ENCODE peak calls at places on chromosome 20, in nine cellular contexts. A is left ventricle myocardium inferior, G is astrocyte of the cerebellum, X is cardiac fibroblast, O is Caco-2, Q is uterus, D is heart left ventricle, Z is fibroblast of the aortic adventitia, V is psoas muscle. C is an unnamed sample.

GRCh38 chr20:49179368-49180277 is 8.5 kb downstream of the STAU1 start:
- DNase-seq in A (no peak), G (no peak), X (no peak), O (no peak), Q (no peak), D (no peak), Z (no peak), V (no peak), C (no peak)

GRCh38 chr20:62133051-62133845 is 9.9 kb downstream of the PSMA7 start:
- DNase-seq in A (peak; percentile 48), G (no peak), X (peak; percentile 22), O (no peak), Q (no peak), D (peak; percentile 59), Z (no peak), V (peak; percentile 64), C (peak; percentile 44)

GRCh38 chr20:57326667-57327455 is 2.7 kb upstream of the SPO11 start:
- DNase-seq in A (no peak), G (no peak), X (no peak), O (peak; percentile 97), Q (no peak), D (no peak), Z (no peak), V (no peak), C (no peak)

GRCh38 chr20:53832499-53832898 is 237.9 kb downstream of the BCAS1 start:
- DNase-seq in A (no peak), G (no peak), X (no peak), O (no peak), Q (no peak), D (no peak), Z (no peak), V (no peak), C (no peak)

GRCh38 chr20:3628502-3629314 is 34.5 kb downstream of the GFRA4 start:
- DNase-seq in A (no peak), G (no peak), X (no peak), O (peak; percentile 13), Q (no peak), D (no peak), Z (no peak), V (no peak), C (no peak)

GRCh38 chr20:44370639-44371218 is 15.2 kb downstream of the HNF4A start:
- DNase-seq in A (no peak), G (no peak), X (no peak), O (peak; percentile 98), Q (no peak), D (no peak), Z (no peak), V (no peak), C (peak; percentile 10)

GRCh38 chr20:32511358-32512046 is 73.6 kb downstream of the NOL4L start:
- DNase-seq in A (no peak), G (no peak), X (no peak), O (no peak), Q (no peak), D (no peak), Z (no peak), V (no peak), C (no peak)

GRCh38 chr20:3846378-3846739 is 275 bp upstream of the MAVS start:
- DNase-seq in A (no peak), G (peak; percentile 18), X (no peak), O (no peak), Q (peak; percentile 90), D (peak; percentile 46), Z (no peak), V (peak; percentile 71), C (no peak)

GRCh38 chr20:46401478-46401860 is 4.9 kb downstream of the ELMO2 start:
- DNase-seq in A (no peak), G (no peak), X (no peak), O (no peak), Q (no peak), D (no peak), Z (no peak), V (no peak), C (no peak)

GRCh38 chr20:34260208-34260942 is 19.2 kb downstream of the ASIP start:
- DNase-seq in A (no peak), G (no peak), X (no peak), O (no peak), Q (no peak), D (no peak), Z (no peak), V (no peak), C (no peak)

GRCh38 chr20:4267242-4267641 is 251.9 kb upstream of the RNF24 start:
- DNase-seq in A (no peak), G (no peak), X (no peak), O (no peak), Q (no peak), D (no peak), Z (no peak), V (no peak), C (no peak)

GRCh38 chr20:62536731-62537401 is 61.1 kb upstream of the GATA5 start:
- DNase-seq in A (peak; percentile 48), G (no peak), X (no peak), O (no peak), Q (peak; percentile 33), D (no peak), Z (no peak), V (peak; percentile 92), C (peak; percentile 2)

GRCh38 chr20:38164069-38164468 is 1.0 kb downstream of the TGM2 start:
- DNase-seq in A (no peak), G (no peak), X (no peak), O (no peak), Q (no peak), D (no peak), Z (no peak), V (no peak), C (no peak)

GRCh38 chr20:37651932-37652331 is 41.9 kb upstream of the CTNNBL1 start:
- DNase-seq in A (peak; percentile 29), G (no peak), X (peak; percentile 15), O (peak; percentile 59), Q (no peak), D (peak; percentile 37), Z (peak; percentile 18), V (peak; percentile 65), C (peak; percentile 31)

GRCh38 chr20:34012330-34012729 is 18.6 kb downstream of the RALY start:
- DNase-seq in A (no peak), G (no peak), X (no peak), O (no peak), Q (no peak), D (no peak), Z (no peak), V (no peak), C (no peak)

GRCh38 chr20:15951711-15952110 is 621.5 kb downstream of the KIF16B start:
- DNase-seq in A (no peak), G (no peak), X (no peak), O (no peak), Q (no peak), D (no peak), Z (no peak), V (no peak), C (peak; percentile 1)

GRCh38 chr20:41526327-41526726 is 91.8 kb downstream of the CHD6 start:
- DNase-seq in A (no peak), G (no peak), X (no peak), O (no peak), Q (no peak), D (no peak), Z (peak; percentile 10), V (no peak), C (no peak)

GRCh38 chr20:21388566-21388965 is 8.8 kb downstream of the NKX2-4 start:
- DNase-seq in A (no peak), G (no peak), X (no peak), O (no peak), Q (no peak), D (no peak), Z (no peak), V (no peak), C (no peak)

GRCh38 chr20:38143238-38143645 is 21.8 kb downstream of the TGM2 start:
- DNase-seq in A (no peak), G (no peak), X (no peak), O (peak; percentile 98), Q (no peak), D (no peak), Z (no peak), V (no peak), C (no peak)

GRCh38 chr20:43868091-43868490 is 46.6 kb upstream of the TOX2 start:
- DNase-seq in A (no peak), G (no peak), X (no peak), O (no peak), Q (no peak), D (no peak), Z (no peak), V (no peak), C (no peak)

GRCh38 chr20:23224806-23225205 is 125.8 kb upstream of the NXT1 start:
- DNase-seq in A (no peak), G (no peak), X (no peak), O (no peak), Q (no peak), D (no peak), Z (no peak), V (no peak), C (no peak)
- TF ChIP-seq CTCF in A (no peak), G (no peak), X (no peak), O (no peak), Q (no peak), D (no peak), Z (peak; percentile 11), V (no peak), C (no peak)

DNA sequence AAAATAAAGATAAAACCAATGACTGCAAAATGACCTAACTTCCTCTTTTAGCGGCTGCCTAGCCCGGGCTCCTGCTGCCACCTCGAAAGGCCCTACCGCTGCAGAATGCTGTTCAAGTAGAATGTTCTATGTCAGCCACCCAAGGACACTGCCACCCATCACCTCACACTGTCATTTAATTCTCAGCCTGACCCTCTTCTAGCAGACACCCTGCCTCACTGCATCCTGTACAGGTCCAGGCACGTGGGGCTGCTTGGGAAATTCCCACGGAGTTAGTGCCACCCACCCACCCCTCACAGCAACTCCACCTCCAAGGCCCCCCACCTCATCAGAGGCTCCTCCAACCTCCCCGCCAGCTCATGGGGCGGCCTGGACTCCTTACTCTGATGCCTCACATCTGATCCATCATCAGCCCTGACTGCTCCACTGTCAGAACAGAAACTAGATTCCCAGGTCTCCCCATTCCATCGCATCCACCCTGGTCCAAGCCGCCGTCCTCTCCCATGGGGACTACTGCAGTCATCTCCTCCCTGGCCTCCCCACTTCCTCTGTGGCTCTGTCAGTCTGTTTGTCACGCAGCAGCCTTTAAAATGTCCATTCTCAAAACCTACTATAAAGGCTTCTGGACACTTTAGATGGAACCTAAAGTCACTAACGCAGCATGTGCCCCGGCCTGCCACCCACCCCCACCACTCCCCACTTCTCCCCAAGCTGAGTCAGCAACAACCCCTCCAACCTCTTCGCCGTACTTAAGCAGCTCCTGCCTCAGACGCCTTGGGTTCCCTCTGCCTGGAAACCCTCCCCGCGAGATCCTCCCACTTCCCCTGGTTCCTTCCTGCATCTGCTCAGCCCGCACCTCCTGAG is 17.0 kb downstream of the NFATC2 start:
- DNase-seq in A (no peak), G (no peak), X (no peak), O (no peak), Q (no peak), D (peak; percentile 39), Z (no peak), V (no peak), C (no peak)
- H3K4me3 ChIP-seq in A (peak overlapping the region; percentile 32), G (no peak overlapping the region), X (no peak overlapping the region), O (no peak overlapping the region), Q (no peak overlapping the region), D (no peak overlapping the region), Z (no peak overlapping the region), V (peak overlapping the region; percentile 30), C (no peak overlapping the region)

GRCh38 chr20:39702716-39703349 is 740.7 kb downstream of the DHX35 start:
- DNase-seq in A (no peak), G (no peak), X (no peak), O (no peak), Q (no peak), D (no peak), Z (no peak), V (no peak), C (no peak)
- TF ChIP-seq CTCF in A (no peak), G (no peak), X (no peak), O (no peak), Q (no peak), D (no peak), Z (no peak), V (no peak), C (no peak)

GRCh38 chr20:36303020-36303595 is 3.0 kb upstream of the DLGAP4 start:
- DNase-seq in A (no peak), G (no peak), X (no peak), O (no peak), Q (no peak), D (no peak), Z (no peak), V (no peak), C (no peak)
- H3K4me3 ChIP-seq in A (no peak overlapping the region), G (no peak overlapping the region), X (no peak overlapping the region), O (no peak overlapping the region), Q (no peak overlapping the region), D (no peak overlapping the region), Z (no peak overlapping the region), V (no peak overlapping the region), C (no peak overlapping the region)